ENCODE peak calls at places on chromosomes 16 and 17, in five cellular contexts. M, W, L, D and F are unnamed samples.

GRCh38 chr17:69654981-69655581 is 240.6 kb downstream of the MAP2K6 start:
- DNase-seq in M (peak), W (no peak), L (no peak), D (no peak), F (no peak)

GRCh38 chr16:27539636-27540035 is 10.1 kb downstream of the GTF3C1 start:
- DNase-seq in M (no peak), W (no peak), L (no peak), D (no peak), F (no peak)

GRCh38 chr17:38564869-38565268 is 40.9 kb downstream of the SRCIN1 start:
- DNase-seq in M (no peak), W (no peak), L (peak), D (no peak), F (no peak)

GRCh38 chr17:50533720-50534148 is 1.2 kb downstream of the EPN3 start:
- DNase-seq in M (peak), W (no peak), L (no peak), D (peak), F (no peak)

GRCh38 chr16:52364500-52364899 is 182.4 kb downstream of the TOX3 start:
- DNase-seq in M (no peak), W (no peak), L (no peak), D (no peak), F (no peak)

GRCh38 chr16:83458612-83459011 is 349.2 kb upstream of the HSBP1 start:
- DNase-seq in M (peak), W (no peak), L (no peak), D (no peak), F (no peak)

GRCh38 chr17:43308999-43309398 is 75.2 kb upstream of the RNU2-1 start:
- DNase-seq in M (no peak), W (no peak), L (no peak), D (no peak), F (no peak)

GRCh38 chr16:88022076-88023042 is 71.1 kb downstream of the BANP start:
- DNase-seq in M (no peak), W (no peak), L (no peak), D (no peak), F (no peak)

GRCh38 chr17:79914813-79915740 is 75.8 kb upstream of the CBX4 start:
- DNase-seq in M (no peak), W (no peak), L (no peak), D (no peak), F (no peak)

GRCh38 chr17:50469005-50469605 is 425 bp upstream of the CHAD start:
- DNase-seq in M (no peak), W (no peak), L (peak), D (no peak), F (no peak)

GRCh38 chr16:53829186-53829747 is 125.3 kb downstream of the FTO start:
- DNase-seq in M (no peak), W (no peak), L (no peak), D (no peak), F (no peak)

GRCh38 chr17:27974531-27975145 is 67.8 kb upstream of the NLK start:
- DNase-seq in M (no peak), W (no peak), L (no peak), D (no peak), F (peak)

GRCh38 chr17:46917516-46917915 is 5.4 kb upstream of the GOSR2 start:
- DNase-seq in M (no peak), W (no peak), L (no peak), D (no peak), F (no peak)

GRCh38 chr16:78183886-78184553 is 84.6 kb downstream of the WWOX start:
- DNase-seq in M (no peak), W (no peak), L (no peak), D (no peak), F (no peak)

GRCh38 chr17:50102164-50102991 is 7.2 kb downstream of the PDK2 start:
- DNase-seq in M (no peak), W (no peak), L (no peak), D (peak), F (no peak)

GRCh38 chr16:67651847-67652246 is 6.9 kb downstream of the CARMIL2 start:
- DNase-seq in M (no peak), W (no peak), L (no peak), D (no peak), F (no peak)